ENCODE peak calls at places on chromosomes 16 and 17, in four cellular contexts. B, U, J and N are unnamed samples.

GRCh38 chr16:46730126-46730525 is 18.0 kb downstream of the MYLK3 start:
- DNase-seq in B (no peak), U (no peak), J (no peak), N (no peak)

GRCh38 chr16:2046889-2047329 is 725 bp downstream of the NTHL1 start:
- DNase-seq in B (peak), U (no peak), J (no peak), N (no peak)

GRCh38 chr17:80510772-80511171 is 33.9 kb upstream of the RPTOR start:
- DNase-seq in B (no peak), U (no peak), J (no peak), N (no peak)

GRCh38 chr17:13074026-13074425 is 56.2 kb upstream of the ELAC2 start:
- DNase-seq in B (no peak), U (no peak), J (peak), N (no peak)

GRCh38 chr16:66293207-66293735 is 73.2 kb upstream of the CDH5 start:
- DNase-seq in B (no peak), U (no peak), J (no peak), N (peak)

GRCh38 chr17:10836966-10837599 is 804 bp downstream of the PIRT start:
- DNase-seq in B (no peak), U (no peak), J (no peak), N (no peak)

GRCh38 chr17:69448431-69449102 is 34.1 kb downstream of the MAP2K6 start:
- DNase-seq in B (no peak), U (no peak), J (no peak), N (no peak)

GRCh38 chr16:78647491-78647890 is 548.0 kb downstream of the WWOX start:
- DNase-seq in B (no peak), U (no peak), J (no peak), N (no peak)

GRCh38 chr17:42459256-42459982 is 741 bp downstream of the ATP6V0A1 start:
- DNase-seq in B (peak), U (no peak), J (peak), N (no peak)

GRCh38 chr17:13306310-13306962 is 288.6 kb upstream of the ELAC2 start:
- DNase-seq in B (no peak), U (no peak), J (no peak), N (no peak)

GRCh38 chr17:50541916-50542688 is 4.9 kb upstream of the SPATA20 start:
- DNase-seq in B (peak), U (peak), J (peak), N (peak)

GRCh38 chr17:28221751-28222414 is 97.1 kb upstream of the TMEM97 start:
- DNase-seq in B (no peak), U (no peak), J (no peak), N (no peak)

GRCh38 chr17:9121186-9121820 is 100.0 kb downstream of the NTN1 start:
- DNase-seq in B (no peak), U (no peak), J (no peak), N (no peak)

GRCh38 chr16:88633684-88634140 is 4.7 kb upstream of the IL17C start:
- DNase-seq in B (no peak), U (peak), J (no peak), N (no peak)

GRCh38 chr17:45294506-45294905 is 22.3 kb downstream of the MAP3K14 start:
- DNase-seq in B (no peak), U (no peak), J (no peak), N (no peak)

GRCh38 chr17:79609175-79609589 is 1.7 kb downstream of the RBFOX3 start:
- DNase-seq in B (no peak), U (no peak), J (no peak), N (no peak)

GRCh38 chr16:12674096-12674495 is 129.6 kb downstream of the CPPED1 start:
- DNase-seq in B (no peak), U (no peak), J (no peak), N (no peak)

GRCh38 chr17:43427362-43428043 is 28.7 kb downstream of the ARL4D start:
- DNase-seq in B (no peak), U (no peak), J (no peak), N (no peak)

DNA sequence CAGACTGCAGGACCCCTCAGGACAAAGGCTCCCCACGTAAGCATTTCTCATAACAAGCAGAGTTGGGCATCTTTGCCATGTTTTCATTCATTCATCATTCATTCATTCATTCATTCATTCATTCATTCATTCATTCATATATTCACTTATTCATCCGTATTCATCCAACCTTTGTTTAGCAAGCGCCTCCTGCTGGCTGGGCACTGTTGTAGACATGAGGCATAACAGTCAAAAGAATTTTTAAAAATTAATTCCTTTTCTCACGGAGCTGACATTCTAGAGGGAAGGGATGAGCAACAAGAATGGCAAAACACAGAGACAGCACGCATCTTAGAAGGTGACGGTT is 351.7 kb upstream of the TNRC6C start:
- DNase-seq in B (no peak), U (no peak), J (no peak), N (no peak)
- TF ChIP-seq CTCF in B (no peak), U (no peak), J (no peak), N (no peak)

GRCh38 chr16:17557480-17557879 is 86.7 kb upstream of the XYLT1 start:
- DNase-seq in B (no peak), U (no peak), J (no peak), N (no peak)
- TF ChIP-seq CTCF in B (no peak), U (no peak), J (no peak), N (no peak)

GRCh38 chr16:64950262-64950661 is 171.6 kb downstream of the CDH11 start:
- DNase-seq in B (no peak), U (no peak), J (no peak), N (no peak)
- TF ChIP-seq CTCF in B (no peak), U (no peak), J (no peak), N (no peak)

GRCh38 chr17:14318109-14318905 is 17.4 kb downstream of the HS3ST3B1 start:
- DNase-seq in B (no peak), U (no peak), J (no peak), N (no peak)

GRCh38 chr17:14320734-14321475 is 20.0 kb downstream of the HS3ST3B1 start:
- DNase-seq in B (no peak), U (no peak), J (no peak), N (no peak)

GRCh38 chr17:14318906-14319205 is 18.0 kb downstream of the HS3ST3B1 start:
- DNase-seq in B (no peak), U (no peak), J (no peak), N (no peak)

GRCh38 chr17:14321476-14321949 is 20.6 kb downstream of the HS3ST3B1 start:
- DNase-seq in B (no peak), U (no peak), J (no peak), N (no peak)

GRCh38 chr17:14320098-14320497 is 19.2 kb downstream of the HS3ST3B1 start:
- DNase-seq in B (no peak), U (no peak), J (no peak), N (no peak)
- TF ChIP-seq CTCF in B (no peak), U (no peak), J (no peak), N (no peak)

GRCh38 chr17:71460943-71461342 is 659.9 kb upstream of the SOX9 start:
- DNase-seq in B (no peak), U (no peak), J (no peak), N (no peak)
- TF ChIP-seq CTCF in B (peak), U (no peak), J (no peak), N (no peak)